ENCODE peak calls at places on chromosome 13, in five cellular contexts. A is mesenchymal stem cell, Q is IMR-90, J is H1, Y is H9. U is an unnamed sample.

GRCh38 chr13:75467009-75467728 is 14.8 kb downstream of the TBC1D4 start:
- DNase-seq in J (no peak), Q (no peak), A (no peak), Y (no peak), U (no peak)

GRCh38 chr13:45370922-45371406 is 30.0 kb upstream of the TPT1 start:
- DNase-seq in J (peak; percentile 92), Q (peak; percentile 84), Y (peak; percentile 90), A (peak; percentile 85), U (peak; percentile 75)

GRCh38 chr13:100214886-100215285 is 126.0 kb downstream of the PCCA start:
- DNase-seq in Q (peak; percentile 93), Y (no peak), A (peak; percentile 72), J (no peak), U (no peak)

GRCh38 chr13:76853481-76853880 is 32.7 kb downstream of the KCTD12 start:
- DNase-seq in J (no peak), A (no peak), Q (no peak), Y (no peak), U (no peak)

GRCh38 chr13:106378263-106378662 is 157.2 kb downstream of the EFNB2 start:
- DNase-seq in Q (no peak), J (no peak), A (no peak), Y (no peak), U (no peak)

GRCh38 chr13:25874907-25875306 is 176.9 kb downstream of the SHISA2 start:
- DNase-seq in J (no peak), Q (no peak), A (peak; percentile 25), Y (no peak), U (no peak)

GRCh38 chr13:100526299-100527030 is 62.1 kb downstream of the GGACT start:
- DNase-seq in J (no peak), Y (no peak), A (no peak), Q (no peak), U (no peak)

GRCh38 chr13:67107973-67108372 is 122.2 kb downstream of the PCDH9 start:
- DNase-seq in Y (no peak), J (no peak), Q (no peak), A (no peak), U (no peak)

GRCh38 chr13:99227909-99228688 is 27.4 kb downstream of the UBAC2 start:
- DNase-seq in Y (no peak), Q (no peak), A (no peak), J (no peak), U (no peak)

GRCh38 chr13:76620036-76620435 is 266.2 kb downstream of the KCTD12 start:
- DNase-seq in Q (no peak), A (no peak), J (no peak), Y (no peak), U (no peak)

GRCh38 chr13:84609716-84610115 is 727.4 kb upstream of the SLITRK1 start:
- DNase-seq in J (no peak), Y (no peak), Q (peak; percentile 70), A (no peak), U (no peak)

GRCh38 chr13:86383561-86383960 is 584.3 kb upstream of the SLITRK6 start:
- DNase-seq in A (no peak), Y (no peak), Q (no peak), J (no peak), U (no peak)

GRCh38 chr13:98810746-98811145 is 58.3 kb upstream of the SLC15A1 start:
- DNase-seq in A (no peak), Y (no peak), J (no peak), Q (no peak), U (no peak)

GRCh38 chr13:62119739-62120700 is 704.4 kb upstream of the PCDH20 start:
- DNase-seq in Q (peak; percentile 17), A (peak; percentile 28), Y (no peak), J (no peak), U (no peak)

GRCh38 chr13:52765991-52766390 is 26.4 kb upstream of the CNMD start:
- DNase-seq in Y (no peak), Q (no peak), J (no peak), A (no peak), U (no peak)

GRCh38 chr13:66313408-66313807 is 916.7 kb downstream of the PCDH9 start:
- DNase-seq in J (no peak), Y (no peak), Q (no peak), A (no peak), U (no peak)

GRCh38 chr13:46641274-46642081 is 88.5 kb downstream of the LRCH1 start:
- DNase-seq in J (no peak), A (peak; percentile 45), Y (no peak), Q (no peak), U (no peak)

GRCh38 chr13:100423375-100423774 is 165.2 kb downstream of the GGACT start:
- DNase-seq in J (no peak), Y (no peak), Q (peak; percentile 56), A (peak; percentile 25), U (no peak)

GRCh38 chr13:106110241-106110855 is 425.1 kb downstream of the EFNB2 start:
- DNase-seq in A (no peak), Q (peak; percentile 25), Y (no peak), J (no peak), U (no peak)

GRCh38 chr13:53368948-53369347 is 340.3 kb downstream of the OLFM4 start:
- DNase-seq in Q (no peak), Y (no peak), A (no peak), J (no peak), U (no peak)

GRCh38 chr13:109789262-109789661 is 2.9 kb upstream of the IRS2 start:
- DNase-seq in Q (no peak), Y (no peak), J (no peak), A (no peak), U (no peak)
- H2AFZ ChIP-seq in Q (no peak overlapping the region), Y (no peak overlapping the region), J (no peak overlapping the region), A (no peak overlapping the region), U (no peak overlapping the region)

GRCh38 chr13:39317284-39317683 is 279.0 kb downstream of the NHLRC3 start:
- DNase-seq in J (no peak), Q (peak; percentile 62), A (peak; percentile 26), Y (no peak), U (no peak)
- H2BK15ac ChIP-seq in J (no peak overlapping the region), Q (no peak overlapping the region), A (no peak overlapping the region), Y (no peak overlapping the region), U (no peak overlapping the region)

GRCh38 chr13:33079960-33080359 is 63.7 kb downstream of the KL start:
- DNase-seq in A (no peak), Q (no peak), J (no peak), Y (no peak), U (no peak)
- H2AFZ ChIP-seq in A (no peak overlapping the region), Q (no peak overlapping the region), J (no peak overlapping the region), Y (no peak overlapping the region), U (no peak overlapping the region)

GRCh38 chr13:29878101-29878500 is 27.7 kb upstream of the UBL3 start:
- DNase-seq in A (no peak), Y (no peak), Q (peak; percentile 14), J (no peak), U (no peak)
- H2BK15ac ChIP-seq in A (no peak overlapping the region), Y (no peak overlapping the region), Q (no peak overlapping the region), J (no peak overlapping the region), U (no peak overlapping the region)

DNA sequence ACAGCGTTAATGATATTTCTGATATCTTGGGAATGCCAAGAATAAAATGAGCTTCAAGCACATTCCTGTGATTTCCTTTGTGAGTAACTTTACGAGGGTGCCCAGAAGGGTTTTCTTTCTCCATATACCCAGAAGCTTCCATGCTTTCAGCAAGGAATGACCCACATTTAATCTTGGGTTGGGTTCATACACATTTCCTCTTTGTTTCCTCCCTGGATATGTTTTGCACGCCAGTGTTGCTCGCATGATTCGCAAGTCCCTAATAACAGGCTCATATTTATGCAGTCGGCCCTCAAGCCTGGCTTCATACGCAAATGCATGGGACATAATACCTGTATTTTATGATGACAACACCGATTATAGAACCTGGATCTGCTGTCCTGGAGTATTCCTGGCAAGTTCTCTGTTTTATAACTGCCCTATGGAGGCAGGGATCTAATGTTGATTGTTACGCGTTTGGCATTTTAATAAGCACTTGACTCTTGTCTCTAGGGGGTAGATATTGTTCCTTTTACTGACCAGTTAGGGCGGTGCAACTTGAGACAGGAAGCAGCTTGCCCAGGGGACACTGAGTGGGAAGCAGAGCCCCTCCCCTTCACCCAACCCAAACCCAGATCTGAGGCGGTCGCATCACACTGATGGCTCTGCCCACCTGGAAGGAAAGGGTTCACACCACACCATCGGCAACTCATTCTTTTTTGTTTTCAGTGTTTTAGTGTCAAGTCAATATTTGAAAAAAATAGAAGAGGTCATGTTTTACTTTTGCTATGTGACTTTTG is 220.4 kb upstream of the SOX1 start:
- DNase-seq in Q (no peak), Y (peak; percentile 76), J (peak; percentile 48), A (no peak), U (no peak)
- H2AFZ ChIP-seq in Q (no peak overlapping the region), Y (no peak overlapping the region), J (peak overlapping the region; percentile 28), A (no peak overlapping the region), U (peak overlapping the region; percentile 48)

GRCh38 chr13:80134360-80134759 is 206.6 kb downstream of the SPRY2 start:
- DNase-seq in J (no peak), Q (no peak), Y (no peak), A (peak; percentile 6), U (peak; percentile 60)
- H2BK15ac ChIP-seq in J (no peak overlapping the region), Q (no peak overlapping the region), Y (no peak overlapping the region), A (peak overlapping the region; percentile 26), U (no peak overlapping the region)

GRCh38 chr13:50154697-50155096 is 139.5 kb downstream of the KCNRG start:
- DNase-seq in Q (no peak), Y (no peak), J (no peak), A (no peak), U (no peak)

GRCh38 chr13:50152224-50152623 is 137.0 kb downstream of the KCNRG start:
- DNase-seq in Y (no peak), J (no peak), A (no peak), Q (no peak), U (no peak)

GRCh38 chr13:50153888-50154287 is 138.6 kb downstream of the KCNRG start:
- DNase-seq in J (no peak), A (no peak), Q (no peak), Y (no peak), U (no peak)

GRCh38 chr13:50152655-50153309 is 137.5 kb downstream of the KCNRG start:
- DNase-seq in Y (no peak), J (no peak), A (no peak), Q (no peak), U (no peak)

GRCh38 chr13:50153401-50153800 is 138.2 kb downstream of the KCNRG start:
- DNase-seq in Y (no peak), J (no peak), Q (no peak), A (no peak), U (no peak)
- H2AFZ ChIP-seq in Y (no peak overlapping the region), J (no peak overlapping the region), Q (no peak overlapping the region), A (no peak overlapping the region), U (no peak overlapping the region)